ENCODE peak calls at places on chromosomes 7 and 10, in five cellular contexts. One of them, this sample, is unnamed.

GRCh38 chr10:55989188-55989587 is 371.9 kb downstream of the ZWINT start:
- DNase-seq in SK-N-SH: no peak
- DNase-seq in H1: no peak
- DNase-seq in HepG2: no peak
- DNase-seq in GM12891: no peak
- DNase-seq in this sample: no peak

GRCh38 chr7:37730489-37730888 is 46.9 kb downstream of the GPR141 start:
- DNase-seq in H1: no peak
- DNase-seq in GM12891: no peak
- DNase-seq in SK-N-SH: no peak
- DNase-seq in HepG2: no peak
- DNase-seq in this sample: no peak

GRCh38 chr7:156160811-156161210 is 348.5 kb upstream of the SHH start:
- DNase-seq in HepG2: no peak
- DNase-seq in H1: peak
- DNase-seq in SK-N-SH: no peak
- DNase-seq in GM12891: no peak
- DNase-seq in this sample: no peak

GRCh38 chr7:42096262-42096661 is 140.7 kb downstream of the GLI3 start:
- DNase-seq in GM12891: no peak
- DNase-seq in H1: no peak
- DNase-seq in SK-N-SH: no peak
- DNase-seq in HepG2: no peak
- DNase-seq in this sample: no peak

GRCh38 chr7:25389489-25390106 is 161.3 kb upstream of the NPVF start:
- DNase-seq in GM12891: no peak
- DNase-seq in HepG2: peak
- DNase-seq in SK-N-SH: peak
- DNase-seq in H1: no peak
- DNase-seq in this sample: no peak

GRCh38 chr7:81460228-81460627 is 309.6 kb downstream of the HGF start:
- DNase-seq in H1: no peak
- DNase-seq in SK-N-SH: no peak
- DNase-seq in HepG2: no peak
- DNase-seq in GM12891: no peak
- DNase-seq in this sample: no peak

GRCh38 chr7:158446281-158446680 is 141.3 kb downstream of the PTPRN2 start:
- DNase-seq in H1: no peak
- DNase-seq in GM12891: no peak
- DNase-seq in HepG2: no peak
- DNase-seq in SK-N-SH: no peak
- DNase-seq in this sample: no peak

GRCh38 chr7:80307251-80307856 is 172.7 kb downstream of the GNAI1 start:
- DNase-seq in HepG2: no peak
- DNase-seq in SK-N-SH: peak
- DNase-seq in GM12891: no peak
- DNase-seq in H1: no peak
- DNase-seq in this sample: no peak

GRCh38 chr10:48733329-48733728 is 48.7 kb downstream of the WDFY4 start:
- DNase-seq in SK-N-SH: no peak
- DNase-seq in H1: no peak
- DNase-seq in HepG2: no peak
- DNase-seq in GM12891: no peak
- DNase-seq in this sample: no peak

GRCh38 chr7:149681274-149681673 is 92.1 kb downstream of the ZNF467 start:
- DNase-seq in HepG2: no peak
- DNase-seq in H1: no peak
- DNase-seq in SK-N-SH: no peak
- DNase-seq in GM12891: no peak
- DNase-seq in this sample: no peak

GRCh38 chr10:6470894-6471618 is 109.0 kb downstream of the PRKCQ start:
- DNase-seq in H1: no peak
- DNase-seq in SK-N-SH: no peak
- DNase-seq in HepG2: no peak
- DNase-seq in GM12891: no peak
- DNase-seq in this sample: no peak

GRCh38 chr10:124091646-124092269 is 1.6 kb downstream of the CHST15 start:
- DNase-seq in SK-N-SH: peak
- DNase-seq in H1: no peak
- DNase-seq in HepG2: no peak
- DNase-seq in GM12891: peak
- DNase-seq in this sample: no peak

GRCh38 chr7:55965805-55966421 is 1.5 kb downstream of the NIPSNAP2 start:
- DNase-seq in GM12891: no peak
- DNase-seq in HepG2: peak
- DNase-seq in SK-N-SH: no peak
- DNase-seq in H1: no peak
- DNase-seq in this sample: no peak

GRCh38 chr7:95553939-95554338 is 42.4 kb downstream of the PDK4 start:
- DNase-seq in H1: no peak
- DNase-seq in SK-N-SH: no peak
- DNase-seq in GM12891: no peak
- DNase-seq in HepG2: no peak
- DNase-seq in this sample: no peak

GRCh38 chr10:25682203-25682950 is 251.7 kb upstream of the MYO3A start:
- DNase-seq in SK-N-SH: peak
- DNase-seq in GM12891: no peak
- DNase-seq in HepG2: no peak
- DNase-seq in H1: no peak
- DNase-seq in this sample: no peak

GRCh38 chr10:1372212-1372611 is 316.0 kb downstream of the WDR37 start:
- DNase-seq in H1: no peak
- DNase-seq in SK-N-SH: peak
- DNase-seq in HepG2: no peak
- DNase-seq in GM12891: no peak
- DNase-seq in this sample: no peak

GRCh38 chr10:43221419-43222293 is 45.2 kb downstream of the RASGEF1A start:
- DNase-seq in HepG2: peak
- DNase-seq in GM12891: no peak
- DNase-seq in H1: no peak
- DNase-seq in SK-N-SH: no peak
- DNase-seq in this sample: no peak

GRCh38 chr7:95867309-95867708 is 95.0 kb downstream of the DYNC1I1 start:
- DNase-seq in H1: no peak
- DNase-seq in SK-N-SH: no peak
- DNase-seq in HepG2: no peak
- DNase-seq in GM12891: no peak
- DNase-seq in this sample: peak

GRCh38 chr7:24757799-24758275 is 573 bp upstream of the GSDME start:
- DNase-seq in GM12891: no peak
- DNase-seq in SK-N-SH: peak
- DNase-seq in H1: no peak
- DNase-seq in HepG2: peak
- DNase-seq in this sample: no peak

GRCh38 chr7:29852457-29852856 is 46.1 kb downstream of the WIPF3 start:
- DNase-seq in HepG2: no peak
- DNase-seq in SK-N-SH: no peak
- DNase-seq in H1: no peak
- DNase-seq in GM12891: no peak
- DNase-seq in this sample: no peak

GRCh38 chr7:113486548-113486947 is 368.2 kb upstream of the SMIM30 start:
- DNase-seq in GM12891: no peak
- DNase-seq in H1: no peak
- DNase-seq in SK-N-SH: no peak
- DNase-seq in HepG2: no peak
- DNase-seq in this sample: no peak

GRCh38 chr7:113487925-113488731 is 369.8 kb upstream of the SMIM30 start:
- DNase-seq in SK-N-SH: no peak
- DNase-seq in GM12891: no peak
- DNase-seq in HepG2: no peak
- DNase-seq in H1: no peak
- DNase-seq in this sample: no peak

GRCh38 chr7:113480537-113480936 is 362.2 kb upstream of the SMIM30 start:
- DNase-seq in H1: no peak
- DNase-seq in HepG2: no peak
- DNase-seq in SK-N-SH: no peak
- DNase-seq in GM12891: no peak
- DNase-seq in this sample: no peak

DNA sequence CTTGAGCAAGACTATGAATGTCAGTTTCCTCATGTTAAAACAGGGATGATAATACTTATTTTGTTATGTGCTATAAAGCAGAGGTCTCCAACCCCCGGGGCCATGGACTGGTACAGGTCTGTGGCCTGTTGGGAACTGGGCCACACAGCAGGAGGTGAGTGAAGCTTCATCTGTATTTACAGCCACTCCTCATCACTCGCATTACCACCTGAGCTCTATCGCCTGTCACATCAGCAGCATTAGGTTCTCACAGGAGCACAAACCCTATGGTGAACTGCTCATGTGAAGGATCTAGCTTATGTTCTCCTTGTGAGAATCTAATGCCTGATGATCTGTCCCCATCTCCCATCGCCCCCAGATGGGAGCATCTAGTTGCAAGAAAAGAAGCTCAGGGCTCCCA is 365.3 kb upstream of the SMIM30 start:
- DNase-seq in SK-N-SH: no peak
- DNase-seq in H1: no peak
- DNase-seq in HepG2: no peak
- DNase-seq in GM12891: no peak
- DNase-seq in this sample: no peak
- TF ChIP-seq POLR2AphosphoS5 in SK-N-SH: no peak
- TF ChIP-seq POLR2AphosphoS5 in H1: no peak
- TF ChIP-seq POLR2AphosphoS5 in HepG2: no peak
- TF ChIP-seq POLR2AphosphoS5 in GM12891: no peak
- TF ChIP-seq POLR2AphosphoS5 in this sample: no peak

GRCh38 chr10:11861811-11862210 is 38.7 kb downstream of the PROSER2 start:
- DNase-seq in H1: no peak
- DNase-seq in SK-N-SH: no peak
- DNase-seq in GM12891: no peak
- DNase-seq in HepG2: no peak
- DNase-seq in this sample: no peak

GRCh38 chr10:11863353-11864105 is 40.4 kb downstream of the PROSER2 start:
- DNase-seq in HepG2: no peak
- DNase-seq in H1: no peak
- DNase-seq in SK-N-SH: no peak
- DNase-seq in GM12891: peak
- DNase-seq in this sample: peak

GRCh38 chr10:11864727-11865126 is 41.6 kb downstream of the PROSER2 start:
- DNase-seq in H1: no peak
- DNase-seq in HepG2: no peak
- DNase-seq in GM12891: no peak
- DNase-seq in SK-N-SH: no peak
- DNase-seq in this sample: no peak

GRCh38 chr10:11858093-11858492 is 34.9 kb downstream of the PROSER2 start:
- DNase-seq in HepG2: no peak
- DNase-seq in H1: no peak
- DNase-seq in SK-N-SH: no peak
- DNase-seq in GM12891: no peak
- DNase-seq in this sample: no peak

GRCh38 chr10:11861341-11861740 is 38.2 kb downstream of the PROSER2 start:
- DNase-seq in SK-N-SH: no peak
- DNase-seq in HepG2: no peak
- DNase-seq in GM12891: no peak
- DNase-seq in H1: no peak
- DNase-seq in this sample: no peak
- TF ChIP-seq TAF1 in SK-N-SH: no peak
- TF ChIP-seq TAF1 in HepG2: no peak
- TF ChIP-seq TAF1 in GM12891: no peak
- TF ChIP-seq TAF1 in H1: no peak
- TF ChIP-seq TAF1 in this sample: no peak

GRCh38 chr7:47210283-47210854 is 371.5 kb downstream of the TNS3 start:
- DNase-seq in HepG2: no peak
- DNase-seq in SK-N-SH: no peak
- DNase-seq in H1: no peak
- DNase-seq in GM12891: no peak
- DNase-seq in this sample: no peak

GRCh38 chr7:47215640-47216039 is 366.3 kb downstream of the TNS3 start:
- DNase-seq in SK-N-SH: no peak
- DNase-seq in HepG2: no peak
- DNase-seq in GM12891: no peak
- DNase-seq in H1: no peak
- DNase-seq in this sample: no peak

GRCh38 chr7:47215049-47215448 is 366.9 kb downstream of the TNS3 start:
- DNase-seq in H1: no peak
- DNase-seq in SK-N-SH: no peak
- DNase-seq in GM12891: no peak
- DNase-seq in HepG2: no peak
- DNase-seq in this sample: no peak

GRCh38 chr7:47213276-47213675 is 368.6 kb downstream of the TNS3 start:
- DNase-seq in H1: no peak
- DNase-seq in SK-N-SH: no peak
- DNase-seq in HepG2: no peak
- DNase-seq in GM12891: no peak
- DNase-seq in this sample: no peak

GRCh38 chr7:47211467-47212121 is 370.3 kb downstream of the TNS3 start:
- DNase-seq in SK-N-SH: no peak
- DNase-seq in H1: no peak
- DNase-seq in HepG2: no peak
- DNase-seq in GM12891: no peak
- DNase-seq in this sample: no peak
- TF ChIP-seq POLR2AphosphoS5 in SK-N-SH: no peak
- TF ChIP-seq POLR2AphosphoS5 in H1: no peak
- TF ChIP-seq POLR2AphosphoS5 in HepG2: no peak
- TF ChIP-seq POLR2AphosphoS5 in GM12891: no peak
- TF ChIP-seq POLR2AphosphoS5 in this sample: no peak

GRCh38 chr7:120043250-120043649 is 229.7 kb upstream of the KCND2 start:
- DNase-seq in HepG2: no peak
- DNase-seq in H1: no peak
- DNase-seq in SK-N-SH: no peak
- DNase-seq in GM12891: no peak
- DNase-seq in this sample: no peak
- TF ChIP-seq TAF1 in HepG2: no peak
- TF ChIP-seq TAF1 in H1: no peak
- TF ChIP-seq TAF1 in SK-N-SH: no peak
- TF ChIP-seq TAF1 in GM12891: no peak
- TF ChIP-seq TAF1 in this sample: no peak

DNA sequence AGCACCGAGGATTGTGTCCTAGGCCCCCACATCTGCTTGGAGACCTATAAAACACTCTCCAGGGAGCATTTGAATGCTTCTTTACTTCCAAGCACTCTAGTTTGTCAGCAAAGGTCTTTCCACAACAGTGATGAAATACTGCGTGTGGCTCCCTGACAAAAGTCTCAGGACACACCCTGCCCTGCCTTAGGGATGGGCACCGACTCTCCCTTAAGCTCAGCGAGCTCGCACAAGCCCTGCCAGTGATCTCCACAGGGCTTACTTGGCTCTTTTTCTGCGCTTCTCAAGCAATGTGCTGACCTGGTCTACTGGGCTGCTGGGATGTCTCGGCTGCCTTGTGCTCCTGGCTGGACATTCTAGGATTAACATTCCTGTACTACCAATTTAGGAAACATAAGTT is 84.3 kb upstream of the MPP7 start:
- DNase-seq in H1: no peak
- DNase-seq in GM12891: no peak
- DNase-seq in HepG2: no peak
- DNase-seq in SK-N-SH: no peak
- DNase-seq in this sample: no peak
- TF ChIP-seq POLR2AphosphoS5 in H1: no peak
- TF ChIP-seq POLR2AphosphoS5 in GM12891: no peak
- TF ChIP-seq POLR2AphosphoS5 in HepG2: no peak
- TF ChIP-seq POLR2AphosphoS5 in SK-N-SH: no peak
- TF ChIP-seq POLR2AphosphoS5 in this sample: no peak

GRCh38 chr7:137987011-137987334 is 14.9 kb downstream of the CREB3L2 start:
- DNase-seq in SK-N-SH: no peak
- DNase-seq in H1: no peak
- DNase-seq in GM12891: no peak
- DNase-seq in HepG2: no peak
- DNase-seq in this sample: no peak
- TF ChIP-seq TAF1 in SK-N-SH: no peak
- TF ChIP-seq TAF1 in H1: no peak
- TF ChIP-seq TAF1 in GM12891: no peak
- TF ChIP-seq TAF1 in HepG2: no peak
- TF ChIP-seq TAF1 in this sample: no peak

This sample was measured in GM12892.